ENCODE peak calls at places on chromosomes 4 and X, in seven cellular contexts. V is SJCRH30; Y is WERI-Rb-1; N is mesenchymal stem cell; E is mammary epithelial cell; B is brain microvascular endothelial cell; Z is CD4-positive, alpha-beta T cell. F is an unnamed sample.

GRCh38 chrX:329291-329910 is 10.8 kb upstream of the GTPBP6 start:
- DNase-seq in V (no peak), Y (no peak), N (no peak), E (no peak), B (no peak), Z (no peak), F (no peak)

GRCh38 chr4:145920205-145920604 is 18.4 kb downstream of the ZNF827 start:
- DNase-seq in V (no peak), Y (no peak), N (peak), E (peak), B (peak), Z (no peak), F (no peak)

GRCh38 chrX:121958886-121959285 is 911.5 kb downstream of the GLUD2 start:
- DNase-seq in V (no peak), Y (no peak), N (no peak), E (peak), B (peak), Z (no peak), F (no peak)

GRCh38 chr4:11743236-11743635 is 314.5 kb upstream of the HS3ST1 start:
- DNase-seq in V (no peak), Y (no peak), N (no peak), E (no peak), B (no peak), Z (no peak), F (no peak)

GRCh38 chrX:1074172-1074571 is 138.3 kb downstream of the CRLF2 start:
- DNase-seq in V (no peak), Y (no peak), N (no peak), E (no peak), B (no peak), Z (no peak), F (no peak)

GRCh38 chrX:19840899-19841648 is 46.3 kb downstream of the SH3KBP1 start:
- DNase-seq in V (no peak), Y (no peak), N (no peak), E (no peak), B (no peak), Z (no peak), F (no peak)

GRCh38 chrX:21412883-21413282 is 38.7 kb downstream of the CNKSR2 start:
- DNase-seq in V (no peak), Y (no peak), N (peak), E (peak), B (peak), Z (no peak), F (peak)

GRCh38 chr4:1711055-1711905 is 839 bp downstream of the SLBP start:
- DNase-seq in V (peak), Y (no peak), N (peak), E (peak), B (peak), Z (no peak), F (no peak)

GRCh38 chr4:145760176-145760575 is 80.2 kb downstream of the C4orf51 start:
- DNase-seq in V (no peak), Y (no peak), N (no peak), E (no peak), B (no peak), Z (no peak), F (no peak)

GRCh38 chr4:178086324-178086723 is 644.1 kb upstream of the AGA start:
- DNase-seq in V (no peak), Y (no peak), N (no peak), E (no peak), B (no peak), Z (no peak), F (no peak)

GRCh38 chr4:2940267-2941137 is 22.7 kb downstream of the NOP14 start:
- DNase-seq in V (no peak), Y (no peak), N (no peak), E (no peak), B (no peak), Z (no peak), F (no peak)

GRCh38 chrX:139905041-139905440 is 27.8 kb downstream of the ATP11C start:
- DNase-seq in V (no peak), Y (no peak), N (no peak), E (no peak), B (no peak), Z (no peak), F (no peak)

GRCh38 chrX:154142950-154143745 is 895 bp upstream of the OPN1LW start:
- DNase-seq in V (no peak), Y (no peak), N (no peak), E (no peak), B (no peak), Z (no peak), F (no peak)

GRCh38 chrX:39518451-39519212 is 579.1 kb downstream of the BCOR start:
- DNase-seq in V (no peak), Y (no peak), N (no peak), E (no peak), B (no peak), Z (no peak), F (no peak)

GRCh38 chr4:11914406-11914805 is 485.7 kb upstream of the HS3ST1 start:
- DNase-seq in V (no peak), Y (no peak), N (no peak), E (peak), B (no peak), Z (no peak), F (no peak)

GRCh38 chr4:100960232-100960631 is 387.1 kb downstream of the PPP3CA start:
- DNase-seq in V (no peak), Y (no peak), N (no peak), E (peak), B (no peak), Z (no peak), F (peak)

GRCh38 chr4:101393256-101393655 is 45.9 kb upstream of the PPP3CA start:
- DNase-seq in V (no peak), Y (no peak), N (no peak), E (peak), B (no peak), Z (no peak), F (peak)

GRCh38 chr4:151361126-151361525 is 35.7 kb upstream of the SH3D19 start:
- DNase-seq in V (no peak), Y (no peak), N (no peak), E (no peak), B (no peak), Z (no peak), F (no peak)

GRCh38 chrX:23952984-23953907 is 45.4 kb downstream of the CXorf58 start:
- DNase-seq in V (no peak), Y (no peak), N (no peak), E (no peak), B (no peak), Z (peak), F (no peak)

GRCh38 chr4:177016541-177017141 is 223.9 kb upstream of the VEGFC start:
- DNase-seq in V (no peak), Y (no peak), N (peak), E (peak), B (no peak), Z (no peak), F (peak)

GRCh38 chrX:99914676-99915075 is 495.4 kb downstream of the PCDH19 start:
- DNase-seq in V (no peak), Y (no peak), N (no peak), E (no peak), B (no peak), Z (no peak), F (no peak)

GRCh38 chrX:17525762-17526555 is 151.0 kb downstream of the NHS start:
- DNase-seq in V (no peak), Y (no peak), N (no peak), E (no peak), B (no peak), Z (no peak), F (no peak)

GRCh38 chrX:17525266-17525665 is 150.3 kb downstream of the NHS start:
- DNase-seq in V (no peak), Y (no peak), N (no peak), E (no peak), B (no peak), Z (no peak), F (no peak)

GRCh38 chrX:17527135-17527701 is 152.2 kb downstream of the NHS start:
- DNase-seq in V (no peak), Y (no peak), N (peak), E (no peak), B (no peak), Z (no peak), F (no peak)

GRCh38 chrX:17529349-17529748 is 154.3 kb downstream of the NHS start:
- DNase-seq in V (no peak), Y (no peak), N (no peak), E (no peak), B (peak), Z (no peak), F (no peak)

GRCh38 chrX:17527932-17528331 is 152.9 kb downstream of the NHS start:
- DNase-seq in V (no peak), Y (no peak), N (no peak), E (no peak), B (no peak), Z (no peak), F (no peak)
- H3K27ac ChIP-seq in V (no peak), Y (no peak), N (no peak), E (no peak), B (no peak), Z (no peak), F (no peak)

DNA sequence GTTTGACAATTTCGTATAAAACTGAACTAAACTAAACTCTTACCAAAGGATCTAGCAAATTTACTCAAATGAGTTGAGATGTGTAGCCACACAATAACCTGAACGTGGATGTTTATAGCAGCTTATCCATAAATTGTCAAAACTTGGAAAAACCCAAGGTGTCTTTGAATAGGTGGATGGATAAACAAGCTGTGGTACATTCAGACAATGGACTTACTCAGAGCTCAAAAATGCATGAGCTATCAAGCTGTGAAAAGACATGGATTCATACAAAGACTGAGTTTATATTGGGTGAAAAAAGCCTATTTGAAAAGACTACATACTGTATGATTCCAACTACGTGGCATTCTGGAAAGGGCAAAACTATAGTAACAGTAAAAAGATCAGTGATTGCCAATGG is 69.5 kb downstream of the LARP1B start:
- DNase-seq in V (no peak), Y (no peak), N (no peak), E (peak), B (no peak), Z (no peak), F (no peak)
- H3K27ac ChIP-seq in V (no peak), Y (no peak), N (no peak), E (no peak), B (no peak), Z (no peak), F (no peak)

GRCh38 chr4:18938343-18939109 is 917.0 kb upstream of the LCORL start:
- DNase-seq in V (no peak), Y (no peak), N (no peak), E (no peak), B (no peak), Z (no peak), F (no peak)
- H3K27ac ChIP-seq in V (no peak), Y (no peak), N (peak), E (no peak), B (no peak), Z (no peak), F (no peak)

GRCh38 chr4:157005193-157005592 is 33.6 kb upstream of the PDGFC start:
- DNase-seq in V (no peak), Y (no peak), N (no peak), E (no peak), B (no peak), Z (no peak), F (no peak)
- H3K27ac ChIP-seq in V (no peak), Y (no peak), N (no peak), E (no peak), B (no peak), Z (no peak), F (peak)

F was measured in epithelial cell of prostate.